ENCODE peak calls at places on chromosomes 12 and 14, in four cellular contexts. V is K562, W is HepG2, X is Panc1. U is an unnamed sample.

GRCh38 chr12:129310346-129310745 is 457.1 kb downstream of the GLT1D1 start:
- DNase-seq in V (no peak), W (no peak), X (no peak), U (no peak)

GRCh38 chr12:44019118-44019517 is 183.2 kb downstream of the TMEM117 start:
- DNase-seq in V (no peak), W (no peak), X (no peak), U (no peak)

GRCh38 chr12:115698257-115698656 is 579.2 kb downstream of the MED13L start:
- DNase-seq in V (no peak), W (no peak), X (no peak), U (no peak)

GRCh38 chr14:54182419-54183040 is 214.3 kb upstream of the CDKN3 start:
- DNase-seq in V (no peak), W (peak), X (no peak), U (no peak)

GRCh38 chr14:35854696-35855270 is 28.6 kb downstream of the BRMS1L start:
- DNase-seq in V (no peak), W (no peak), X (no peak), U (no peak)

GRCh38 chr12:19095869-19096480 is 33.6 kb upstream of the PLEKHA5 start:
- DNase-seq in V (no peak), W (no peak), X (no peak), U (no peak)

GRCh38 chr14:100654814-100655795 is 67.9 kb upstream of the BEGAIN start:
- DNase-seq in V (peak), W (no peak), X (no peak), U (no peak)

GRCh38 chr12:90851800-90852718 is 102.9 kb downstream of the CCER1 start:
- DNase-seq in V (no peak), W (peak), X (no peak), U (no peak)

GRCh38 chr14:69580009-69580577 is 5.4 kb upstream of the CCDC177 start:
- DNase-seq in V (peak), W (peak), X (peak), U (no peak)

GRCh38 chr12:19739195-19739776 is 300.0 kb downstream of the AEBP2 start:
- DNase-seq in V (peak), W (peak), X (no peak), U (peak)

GRCh38 chr14:64945431-64945830 is 2.9 kb upstream of the GPX2 start:
- DNase-seq in V (no peak), W (no peak), X (no peak), U (no peak)

GRCh38 chr12:6788972-6789905 is at the start of gene CD4:
- DNase-seq in V (no peak), W (no peak), X (no peak), U (peak)

GRCh38 chr14:97301931-97302559 is 504.9 kb downstream of the VRK1 start:
- DNase-seq in V (no peak), W (no peak), X (no peak), U (no peak)

GRCh38 chr12:107731376-107731775 is 29.6 kb downstream of the PRDM4 start:
- DNase-seq in V (no peak), W (no peak), X (no peak), U (no peak)

GRCh38 chr14:63650336-63650952 is 8.8 kb upstream of the WDR89 start:
- DNase-seq in V (no peak), W (no peak), X (no peak), U (no peak)

GRCh38 chr14:36662543-36663403 is 1.1 kb downstream of the PAX9 start:
- DNase-seq in V (peak), W (no peak), X (no peak), U (no peak)

GRCh38 chr14:105926415-105927093 is 400.2 kb downstream of the TMEM121 start:
- DNase-seq in V (peak), W (no peak), X (no peak), U (no peak)

GRCh38 chr12:122501489-122501989 is 807 bp upstream of the ZCCHC8 start:
- DNase-seq in V (no peak), W (no peak), X (no peak), U (no peak)

GRCh38 chr12:78088391-78088832 is 257.7 kb downstream of the NAV3 start:
- DNase-seq in V (no peak), W (no peak), X (peak), U (no peak)

GRCh38 chr12:12528361-12529092 is 34.1 kb downstream of the DUSP16 start:
- DNase-seq in V (no peak), W (no peak), X (no peak), U (no peak)

GRCh38 chr12:131621701-131622421 is 89.0 kb upstream of the SFSWAP start:
- DNase-seq in V (no peak), W (no peak), X (no peak), U (no peak)

GRCh38 chr12:24307716-24308335 is 358.4 kb upstream of the SOX5 start:
- DNase-seq in V (no peak), W (no peak), X (no peak), U (peak)

GRCh38 chr12:105204916-105205315 is 31.1 kb downstream of the APPL2 start:
- DNase-seq in V (no peak), W (no peak), X (no peak), U (no peak)

GRCh38 chr12:21476949-21477348 is 24.5 kb downstream of the RECQL start:
- DNase-seq in V (no peak), W (no peak), X (no peak), U (no peak)

GRCh38 chr12:131872154-131873046 is 22.0 kb upstream of the ULK1 start:
- DNase-seq in V (no peak), W (no peak), X (no peak), U (peak)

GRCh38 chr14:50542941-50543418 is 10.6 kb upstream of the MAP4K5 start:
- DNase-seq in V (peak), W (peak), X (no peak), U (no peak)

GRCh38 chr12:12384601-12385321 is 27.9 kb downstream of the BORCS5 start:
- DNase-seq in V (peak), W (peak), X (no peak), U (peak)

GRCh38 chr14:64721391-64721791 is 17.2 kb downstream of the PLEKHG3 start:
- DNase-seq in V (no peak), W (no peak), X (no peak), U (no peak)

GRCh38 chr12:53977596-53978464 is 3.1 kb upstream of the HOTAIR start:
- DNase-seq in V (no peak), W (no peak), X (no peak), U (no peak)

GRCh38 chr12:53976823-53977595 is 2.3 kb upstream of the HOTAIR start:
- DNase-seq in V (no peak), W (no peak), X (no peak), U (no peak)

GRCh38 chr12:53975019-53975815 is 463 bp upstream of the HOTAIR start:
- DNase-seq in V (no peak), W (no peak), X (no peak), U (no peak)

GRCh38 chr12:53975816-53976152 is 1.0 kb upstream of the HOTAIR start:
- DNase-seq in V (no peak), W (no peak), X (no peak), U (no peak)

DNA sequence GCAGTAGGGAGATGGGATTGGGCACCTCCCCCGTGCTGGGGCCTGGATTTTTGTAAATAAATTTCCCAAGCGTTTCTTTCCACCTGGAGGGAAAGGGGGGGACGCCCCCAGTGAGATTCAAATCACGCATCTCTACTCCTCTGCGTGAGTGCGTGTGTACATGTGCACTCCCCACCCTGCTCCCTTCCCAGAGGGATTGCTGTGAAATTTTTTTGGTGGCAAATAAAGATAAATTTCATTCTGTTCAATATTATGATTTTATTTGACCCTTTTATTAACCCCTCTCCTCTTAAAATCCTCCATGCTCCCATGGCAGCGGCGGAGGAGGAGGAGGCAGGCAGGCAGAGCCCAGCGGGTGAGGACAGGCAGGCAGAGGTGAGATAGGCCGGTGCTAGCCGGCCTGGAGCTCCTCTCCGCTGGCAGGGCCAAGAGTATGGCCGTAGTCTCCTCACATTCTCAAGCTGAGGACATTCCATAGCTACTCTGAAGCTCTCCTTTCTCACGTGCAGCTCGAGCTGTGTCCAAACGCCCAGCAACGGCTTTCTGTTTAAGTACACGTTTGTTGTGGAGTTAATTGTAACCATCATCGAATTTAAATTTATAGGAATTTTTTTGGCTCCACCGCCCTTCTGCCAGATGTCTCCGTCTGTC is 1.5 kb upstream of the HOTAIR start:
- DNase-seq in V (no peak), W (no peak), X (no peak), U (no peak)
- H3K4me3 ChIP-seq in V (no peak), W (no peak), X (peak), U (no peak)

GRCh38 chr14:60102389-60102788 is 10.7 kb downstream of the PCNX4 start:
- DNase-seq in V (no peak), W (no peak), X (no peak), U (no peak)

GRCh38 chr14:60095781-60096450 is 4.2 kb downstream of the PCNX4 start:
- DNase-seq in V (no peak), W (no peak), X (no peak), U (no peak)

GRCh38 chr14:60097974-60098373 is 6.3 kb downstream of the PCNX4 start:
- DNase-seq in V (no peak), W (no peak), X (no peak), U (no peak)

GRCh38 chr14:60106341-60106740 is 14.6 kb downstream of the PCNX4 start:
- DNase-seq in V (no peak), W (no peak), X (no peak), U (no peak)

GRCh38 chr14:60101801-60102200 is 10.1 kb downstream of the PCNX4 start:
- DNase-seq in V (no peak), W (no peak), X (no peak), U (no peak)
- TF ChIP-seq REST in V (no peak), W (no peak), X (no peak), U (no peak)

DNA sequence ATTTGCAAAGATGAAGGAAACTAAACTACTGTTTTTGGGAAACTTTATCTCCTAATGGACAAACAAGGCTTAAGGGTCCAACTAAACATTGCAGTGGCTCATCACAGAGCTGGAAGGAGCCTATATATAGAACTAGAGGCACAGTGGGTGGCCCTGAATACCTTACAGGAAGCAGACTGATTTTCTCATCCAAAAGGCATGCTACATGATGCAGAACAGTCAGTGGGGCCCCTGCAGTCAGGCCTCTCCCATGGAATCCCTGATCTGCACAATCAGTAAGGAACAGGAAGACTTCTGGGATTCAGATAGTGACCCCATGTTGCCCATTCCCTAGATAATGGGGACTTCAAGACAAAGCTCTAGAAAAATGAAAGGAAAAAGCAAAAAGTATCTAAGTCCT is 1.9 kb upstream of the LLPH start:
- DNase-seq in V (no peak), W (peak), X (peak), U (no peak)
- H3K4me3 ChIP-seq in V (no peak), W (no peak), X (no peak), U (no peak)

DNA sequence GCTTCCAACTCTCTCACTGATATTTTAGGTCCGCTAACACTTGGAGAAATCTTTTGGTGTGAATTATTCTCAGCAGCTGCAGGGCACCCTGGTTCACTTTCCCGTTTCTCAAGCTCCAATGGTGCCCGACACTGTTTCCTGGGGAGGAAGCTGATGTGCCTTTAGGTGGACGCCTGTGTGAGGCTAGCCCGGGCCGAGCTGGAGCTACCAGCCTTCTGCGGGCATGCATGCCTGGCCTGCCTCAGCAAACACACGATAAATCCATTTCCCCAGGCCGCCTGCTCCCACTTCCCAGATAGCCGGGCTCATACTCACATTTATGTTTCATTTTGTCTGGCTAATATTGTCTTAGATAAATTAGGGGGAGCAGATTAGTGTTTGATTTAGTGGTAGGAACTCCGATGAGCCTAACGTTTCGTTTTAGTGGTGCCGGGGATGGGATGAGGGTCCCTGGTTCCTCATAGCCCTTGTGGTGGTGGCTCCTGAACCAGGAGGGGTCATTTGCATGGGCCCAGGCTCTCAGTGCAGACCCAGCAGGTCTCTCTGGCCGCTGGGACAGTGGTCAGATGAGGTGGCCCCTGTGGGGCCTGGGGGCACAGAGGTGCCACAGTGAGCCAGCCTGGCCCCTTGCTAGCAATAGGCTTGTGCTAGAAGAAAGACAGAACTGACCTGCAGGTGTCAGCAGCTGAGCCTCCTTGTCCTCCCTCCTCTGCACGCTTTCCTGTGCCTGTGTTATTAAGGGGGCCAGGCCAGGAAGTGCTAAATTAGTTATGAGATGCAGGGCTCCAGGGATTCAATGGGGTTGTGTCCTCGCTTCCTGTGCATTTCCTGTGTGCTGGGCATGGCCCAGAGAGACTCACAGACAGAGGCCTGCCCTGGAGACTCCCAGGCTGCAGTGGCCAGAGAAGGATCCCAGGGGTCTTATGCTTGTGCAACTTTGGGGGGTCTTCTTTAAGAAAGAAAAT is 88.3 kb downstream of the KIF26A start:
- DNase-seq in V (no peak), W (no peak), X (no peak), U (no peak)
- TF ChIP-seq REST in V (no peak), W (no peak), X (no peak), U (no peak)

DNA sequence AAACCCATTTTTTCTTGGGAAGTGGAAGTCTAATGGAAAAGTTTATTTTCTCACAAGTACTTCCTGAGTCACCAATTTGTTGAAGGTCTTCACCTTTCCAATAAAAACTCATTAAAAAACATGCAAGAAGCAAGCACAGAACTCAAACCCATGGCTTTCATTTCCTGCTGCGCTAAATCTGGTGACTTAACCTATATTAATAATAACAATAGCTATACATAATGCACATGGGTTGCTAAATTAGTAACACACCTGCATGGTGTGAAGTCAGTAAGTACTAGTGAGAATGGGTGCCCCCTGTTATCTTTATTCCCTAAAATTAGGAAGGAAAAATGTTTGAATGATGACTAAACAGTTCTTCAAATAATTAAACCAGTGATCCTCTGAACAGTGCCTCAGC is 52.3 kb downstream of the PPP2R5C start:
- DNase-seq in V (no peak), W (no peak), X (no peak), U (no peak)
- H3K4me3 ChIP-seq in V (no peak), W (no peak), X (no peak), U (no peak)

U was measured in HL-60.